ENCODE peak calls at places on chromosomes 13 and 19, in nine cellular contexts. B is BJ; A is transverse colon; U is cardiac muscle cell; X is cardiac fibroblast; J is testis; S is Peyer's patch; G is GM10248; Z is CD4-positive, alpha-beta T cell. Q is an unnamed sample.

GRCh38 chr19:3096267-3096901 is 2.2 kb downstream of the GNA11 start:
- DNase-seq in B (no peak), A (peak), U (no peak), X (no peak), J (no peak), S (peak), G (no peak), Z (no peak), Q (no peak)

GRCh38 chr13:24307211-24308067 is 1.9 kb upstream of the C1QTNF9 start:
- DNase-seq in B (no peak), A (peak), U (peak), X (no peak), J (peak), S (no peak), G (no peak), Z (no peak), Q (no peak)

GRCh38 chr13:32838985-32839384 is 177.2 kb upstream of the KL start:
- DNase-seq in B (no peak), A (no peak), U (peak), X (peak), J (no peak), S (no peak), G (peak), Z (no peak), Q (no peak)

GRCh38 chr19:38665950-38666661 is 18.7 kb downstream of the ACTN4 start:
- DNase-seq in B (peak), A (peak), U (peak), X (peak), J (no peak), S (no peak), G (no peak), Z (no peak), Q (no peak)

GRCh38 chr13:70249332-70250064 is 141.2 kb upstream of the KLHL1 start:
- DNase-seq in B (no peak), A (no peak), U (peak), X (peak), J (peak), S (no peak), G (no peak), Z (no peak), Q (no peak)

GRCh38 chr13:95784161-95784880 is 107.4 kb downstream of the DNAJC3 start:
- DNase-seq in B (peak), A (no peak), U (peak), X (peak), J (no peak), S (no peak), G (no peak), Z (no peak), Q (no peak)

GRCh38 chr13:36298535-36299068 is 988 bp upstream of the CCDC169 start:
- DNase-seq in B (no peak), A (no peak), U (peak), X (no peak), J (peak), S (no peak), G (no peak), Z (no peak), Q (no peak)

GRCh38 chr19:35030257-35031071 is at the start of gene SCN1B:
- DNase-seq in B (no peak), A (peak), U (peak), X (peak), J (peak), S (peak), G (peak), Z (peak), Q (no peak)

GRCh38 chr13:23510979-23511735 is 59.1 kb upstream of the TNFRSF19 start:
- DNase-seq in B (no peak), A (no peak), U (peak), X (peak), J (peak), S (no peak), G (peak), Z (no peak), Q (no peak)

GRCh38 chr13:31421756-31422155 is 222.0 kb downstream of the B3GLCT start:
- DNase-seq in B (no peak), A (no peak), U (no peak), X (no peak), J (no peak), S (no peak), G (no peak), Z (no peak), Q (no peak)

GRCh38 chr13:47598340-47598911 is 402.6 kb downstream of the SUCLA2 start:
- DNase-seq in B (no peak), A (no peak), U (peak), X (peak), J (no peak), S (no peak), G (no peak), Z (no peak), Q (no peak)
- TF ChIP-seq CTCF in B (peak), A (no peak), U (peak), X (peak), J (peak), S (no peak), G (peak), Z (no peak), Q (no peak)

GRCh38 chr19:10478903-10479384 is 24.2 kb downstream of the KEAP1 start:
- DNase-seq in B (peak), A (peak), U (peak), X (peak), J (peak), S (peak), G (peak), Z (peak), Q (peak)
- TF ChIP-seq CTCF in B (peak), A (peak), U (peak), X (peak), J (peak), S (peak), G (peak), Z (peak), Q (no peak)

DNA sequence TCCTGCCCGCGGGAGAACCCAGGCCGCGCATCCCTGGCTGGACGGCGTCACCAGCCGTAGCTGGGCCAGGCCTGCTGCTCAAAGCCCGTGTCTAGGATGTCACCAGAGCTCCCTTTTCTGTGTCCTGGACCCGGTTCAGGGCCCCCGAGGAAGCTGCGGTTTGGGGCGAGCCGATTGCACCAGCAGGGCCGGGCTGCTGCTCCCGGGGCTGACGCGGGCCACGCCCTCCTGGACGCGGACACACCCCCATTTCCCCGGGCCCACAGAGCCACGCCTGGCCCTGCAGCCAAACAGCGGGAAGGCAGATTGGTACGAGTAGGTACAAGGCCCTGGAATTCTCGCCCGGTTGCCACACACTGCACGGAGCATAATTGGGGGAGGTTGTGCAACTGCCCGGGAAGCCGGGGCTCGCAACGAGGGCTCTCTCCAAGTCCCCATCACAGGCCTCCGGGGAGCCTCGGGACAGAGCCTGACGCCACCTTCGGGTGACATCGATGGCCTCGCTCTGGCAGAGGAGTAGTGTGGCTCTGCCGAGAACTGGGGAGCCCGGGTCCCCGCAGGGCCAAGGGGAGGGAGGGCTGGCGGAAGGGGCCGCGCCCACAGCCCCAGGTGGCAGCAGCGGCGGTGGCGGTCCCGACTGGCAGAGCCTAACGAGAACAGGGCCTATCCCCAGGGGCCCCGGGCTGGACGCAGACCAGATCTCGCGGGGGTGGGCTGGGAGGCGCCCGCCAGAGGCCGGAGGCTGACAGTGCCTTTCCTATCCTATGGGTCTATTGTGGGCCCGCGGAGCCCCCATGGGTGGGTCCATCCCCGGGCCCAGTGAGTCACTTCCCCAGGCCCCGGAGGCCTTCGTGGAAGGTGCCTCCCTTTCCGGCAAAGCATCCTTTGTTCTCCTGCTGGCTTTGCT is 23.5 kb downstream of the KCTD15 start:
- DNase-seq in B (peak), A (peak), U (peak), X (peak), J (peak), S (peak), G (peak), Z (peak), Q (peak)
- TF ChIP-seq CTCF in B (no peak), A (peak), U (no peak), X (no peak), J (no peak), S (no peak), G (no peak), Z (no peak), Q (no peak)

DNA sequence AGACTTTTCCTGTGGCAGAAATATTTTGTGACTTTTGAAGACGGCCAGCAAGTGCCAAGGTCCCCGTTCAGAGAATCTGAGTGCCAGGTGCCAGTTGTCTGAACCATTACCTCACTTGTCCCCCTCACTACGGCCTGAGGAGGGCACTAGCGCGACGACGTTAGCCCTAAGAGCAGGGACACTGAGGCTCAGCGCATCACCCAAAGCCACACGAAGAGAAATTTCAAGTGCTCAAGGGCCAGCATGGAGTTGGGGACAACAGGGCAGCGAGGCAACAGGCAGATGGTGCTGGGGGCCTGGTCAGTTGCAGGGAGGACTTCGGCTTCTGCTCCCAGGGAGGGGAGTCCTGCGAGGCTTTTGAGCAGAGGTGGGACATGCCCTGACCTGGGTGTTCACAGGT is 9.5 kb upstream of the TYK2 start:
- DNase-seq in B (no peak), A (no peak), U (no peak), X (no peak), J (no peak), S (no peak), G (no peak), Z (no peak), Q (no peak)
- TF ChIP-seq CTCF in B (peak), A (no peak), U (peak), X (peak), J (no peak), S (peak), G (peak), Z (no peak), Q (no peak)

DNA sequence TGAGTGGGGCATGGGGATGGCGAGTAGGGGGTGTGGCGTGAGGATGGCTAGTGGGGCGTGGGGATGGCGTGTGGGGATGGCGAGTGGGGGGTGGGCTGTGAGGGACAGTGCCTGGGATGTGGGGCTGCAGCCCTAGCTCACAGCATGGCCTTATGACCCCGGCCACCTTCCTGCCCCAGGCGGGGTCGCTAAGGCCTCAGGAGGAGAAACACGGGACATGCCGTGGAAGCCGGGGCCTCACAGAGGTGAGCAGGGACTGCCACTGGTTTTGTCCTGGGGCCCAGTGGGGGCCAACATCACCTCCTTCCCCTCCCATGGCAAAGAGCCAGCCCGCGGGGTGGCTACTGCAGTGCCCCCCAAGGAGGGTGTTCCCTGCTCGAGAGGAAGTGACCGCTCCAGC is 1.1 kb downstream of the F7 start:
- DNase-seq in B (no peak), A (no peak), U (no peak), X (no peak), J (no peak), S (no peak), G (no peak), Z (no peak), Q (no peak)
- TF ChIP-seq CTCF in B (no peak), A (no peak), U (no peak), X (no peak), J (no peak), S (no peak), G (no peak), Z (no peak), Q (no peak)

GRCh38 chr19:48618916-48619691 is at the start of the genes RPL18 and SPHK2:
- DNase-seq in B (peak), A (peak), U (peak), X (peak), J (peak), S (peak), G (peak), Z (peak), Q (peak)
- TF ChIP-seq CTCF in B (no peak), A (peak), U (no peak), X (no peak), J (no peak), S (no peak), G (peak), Z (no peak), Q (no peak)

GRCh38 chr19:916645-917322 is 349 bp upstream of the KISS1R start:
- DNase-seq in B (no peak), A (no peak), U (no peak), X (no peak), J (no peak), S (no peak), G (no peak), Z (no peak), Q (no peak)

GRCh38 chr19:911197-912033 is 1.6 kb downstream of the R3HDM4 start:
- DNase-seq in B (no peak), A (no peak), U (no peak), X (no peak), J (no peak), S (no peak), G (no peak), Z (no peak), Q (no peak)

GRCh38 chr19:917323-918151 is at the start of gene KISS1R:
- DNase-seq in B (no peak), A (no peak), U (no peak), X (no peak), J (no peak), S (no peak), G (peak), Z (peak), Q (peak)

GRCh38 chr19:912181-913079 is 589 bp downstream of the R3HDM4 start:
- DNase-seq in B (no peak), A (no peak), U (peak), X (no peak), J (no peak), S (no peak), G (no peak), Z (peak), Q (no peak)

DNA sequence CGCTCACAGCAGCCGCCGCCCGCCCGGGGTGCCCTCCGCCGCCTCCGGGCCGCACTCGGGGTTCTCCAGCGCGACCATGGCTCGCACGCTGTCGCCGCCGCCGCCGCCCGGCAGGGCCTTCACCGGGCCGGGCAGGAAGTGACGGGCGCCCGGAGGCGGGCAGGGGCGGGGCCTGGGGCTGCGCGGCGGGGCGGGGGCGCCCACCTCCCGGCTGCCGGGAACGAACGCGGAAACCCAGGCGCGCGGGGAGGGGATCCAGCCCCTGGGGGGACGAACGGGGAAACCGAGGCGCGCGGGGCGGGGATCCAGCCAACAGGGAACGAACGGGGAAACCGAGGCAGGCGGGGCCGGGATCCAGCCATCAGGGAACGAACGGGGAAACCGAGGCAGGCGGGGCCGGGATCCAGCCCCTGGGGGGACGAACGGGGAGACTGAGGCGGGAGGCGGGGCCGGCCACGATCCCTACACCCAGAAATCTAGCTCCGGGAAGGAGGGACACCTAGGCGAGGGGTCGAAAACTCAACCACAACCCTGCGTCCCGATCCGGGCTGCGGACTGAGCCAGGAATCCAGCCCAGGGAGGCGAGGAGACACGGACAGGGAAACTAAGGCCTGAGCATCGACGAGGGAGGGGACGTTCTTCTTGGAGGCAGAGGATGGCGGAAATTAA is at the start of gene R3HDM4:
- DNase-seq in B (no peak), A (peak), U (peak), X (peak), J (peak), S (peak), G (peak), Z (peak), Q (peak)
- TF ChIP-seq CTCF in B (no peak), A (no peak), U (no peak), X (no peak), J (no peak), S (no peak), G (no peak), Z (no peak), Q (no peak)

DNA sequence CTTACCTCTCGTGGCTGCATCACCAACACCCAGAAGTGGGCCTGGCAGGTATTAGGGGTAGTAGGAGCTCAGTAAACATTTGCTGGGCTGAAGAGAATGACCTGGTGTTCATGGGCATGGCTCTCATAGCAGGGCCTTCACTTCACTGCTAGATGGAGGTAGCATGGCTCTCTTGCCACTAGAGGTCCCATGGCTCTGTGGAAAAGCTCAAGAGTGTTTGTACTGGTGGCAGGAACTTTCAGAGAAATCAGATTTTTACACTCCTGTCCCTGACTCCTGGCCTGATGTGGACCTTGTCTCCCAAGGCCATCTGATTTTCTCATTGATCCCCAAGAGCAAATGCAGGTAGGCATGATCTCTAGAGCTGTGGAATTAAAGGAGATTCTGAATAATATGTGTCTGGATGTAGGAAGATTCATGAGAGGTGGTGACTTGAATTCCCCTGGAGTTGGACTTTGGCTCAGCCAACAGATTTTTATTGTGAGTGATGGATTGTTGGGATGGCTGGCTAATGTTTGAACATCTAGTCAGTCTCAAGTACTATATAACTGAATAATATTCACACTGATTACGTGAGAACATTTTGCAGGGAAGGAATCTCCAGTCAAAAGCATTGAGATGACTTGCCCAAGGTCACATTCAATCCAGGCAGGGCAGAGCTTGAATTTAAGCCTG is 5.8 kb downstream of the ZNF574 start:
- DNase-seq in B (no peak), A (no peak), U (peak), X (peak), J (peak), S (no peak), G (peak), Z (no peak), Q (no peak)
- TF ChIP-seq CTCF in B (peak), A (peak), U (peak), X (peak), J (peak), S (peak), G (peak), Z (no peak), Q (no peak)